ENCODE peak calls at places on chromosome 11, in seven cellular contexts. One of them, this sample, is unnamed.

GRCh38 chr11:86167499-86168161 is 76.9 kb upstream of the EED start:
- DNase-seq in fibroblast of the aortic adventitia: peak
- DNase-seq in SJSA1: no peak
- DNase-seq in thyroid gland: no peak
- DNase-seq in NCI-H1092 treated with DMSO at 0.1 percent for 48 hours: no peak
- DNase-seq in stimulated activated CD4-positive, alpha-beta T cell treated with anti-CD3 and anti-CD28 coated beads, Interleukin-1b, Interleukin-23, amount 100 ng/mL, for 24 hours: no peak
- DNase-seq in midbrain: no peak
- DNase-seq in this sample: no peak

GRCh38 chr11:69311767-69312385 is 17.9 kb downstream of the MYEOV start:
- DNase-seq in midbrain: no peak
- DNase-seq in NCI-H1092 treated with DMSO at 0.1 percent for 48 hours: peak
- DNase-seq in fibroblast of the aortic adventitia: no peak
- DNase-seq in SJSA1: peak
- DNase-seq in thyroid gland: no peak
- DNase-seq in stimulated activated CD4-positive, alpha-beta T cell treated with anti-CD3 and anti-CD28 coated beads, Interleukin-1b, Interleukin-23, amount 100 ng/mL, for 24 hours: no peak
- DNase-seq in this sample: no peak

GRCh38 chr11:63635762-63636465 is 21.7 kb upstream of the PLAAT3 start:
- DNase-seq in thyroid gland: peak
- DNase-seq in stimulated activated CD4-positive, alpha-beta T cell treated with anti-CD3 and anti-CD28 coated beads, Interleukin-1b, Interleukin-23, amount 100 ng/mL, for 24 hours: peak
- DNase-seq in NCI-H1092 treated with DMSO at 0.1 percent for 48 hours: peak
- DNase-seq in midbrain: peak
- DNase-seq in fibroblast of the aortic adventitia: peak
- DNase-seq in SJSA1: peak
- DNase-seq in this sample: peak

GRCh38 chr11:35354644-35355043 is 64.7 kb downstream of the SLC1A2 start:
- DNase-seq in thyroid gland: no peak
- DNase-seq in fibroblast of the aortic adventitia: no peak
- DNase-seq in NCI-H1092 treated with DMSO at 0.1 percent for 48 hours: no peak
- DNase-seq in stimulated activated CD4-positive, alpha-beta T cell treated with anti-CD3 and anti-CD28 coated beads, Interleukin-1b, Interleukin-23, amount 100 ng/mL, for 24 hours: no peak
- DNase-seq in midbrain: no peak
- DNase-seq in SJSA1: no peak
- DNase-seq in this sample: no peak

GRCh38 chr11:10400856-10401255 is 54.2 kb upstream of the AMPD3 start:
- DNase-seq in NCI-H1092 treated with DMSO at 0.1 percent for 48 hours: no peak
- DNase-seq in stimulated activated CD4-positive, alpha-beta T cell treated with anti-CD3 and anti-CD28 coated beads, Interleukin-1b, Interleukin-23, amount 100 ng/mL, for 24 hours: no peak
- DNase-seq in midbrain: no peak
- DNase-seq in fibroblast of the aortic adventitia: no peak
- DNase-seq in SJSA1: no peak
- DNase-seq in thyroid gland: no peak
- DNase-seq in this sample: no peak

GRCh38 chr11:102468636-102469195 is 16.2 kb upstream of the TMEM123 start:
- DNase-seq in fibroblast of the aortic adventitia: no peak
- DNase-seq in NCI-H1092 treated with DMSO at 0.1 percent for 48 hours: no peak
- DNase-seq in thyroid gland: no peak
- DNase-seq in SJSA1: no peak
- DNase-seq in stimulated activated CD4-positive, alpha-beta T cell treated with anti-CD3 and anti-CD28 coated beads, Interleukin-1b, Interleukin-23, amount 100 ng/mL, for 24 hours: no peak
- DNase-seq in midbrain: no peak
- DNase-seq in this sample: no peak

GRCh38 chr11:5618807-5619206 is 6.0 kb upstream of the TRIM34 start:
- DNase-seq in thyroid gland: no peak
- DNase-seq in midbrain: no peak
- DNase-seq in stimulated activated CD4-positive, alpha-beta T cell treated with anti-CD3 and anti-CD28 coated beads, Interleukin-1b, Interleukin-23, amount 100 ng/mL, for 24 hours: no peak
- DNase-seq in fibroblast of the aortic adventitia: peak
- DNase-seq in SJSA1: no peak
- DNase-seq in NCI-H1092 treated with DMSO at 0.1 percent for 48 hours: no peak
- DNase-seq in this sample: no peak

GRCh38 chr11:128240546-128240945 is 346.8 kb downstream of the ETS1 start:
- DNase-seq in thyroid gland: no peak
- DNase-seq in fibroblast of the aortic adventitia: peak
- DNase-seq in midbrain: no peak
- DNase-seq in SJSA1: no peak
- DNase-seq in stimulated activated CD4-positive, alpha-beta T cell treated with anti-CD3 and anti-CD28 coated beads, Interleukin-1b, Interleukin-23, amount 100 ng/mL, for 24 hours: no peak
- DNase-seq in NCI-H1092 treated with DMSO at 0.1 percent for 48 hours: no peak
- DNase-seq in this sample: no peak

GRCh38 chr11:1128333-1129142 is 29.2 kb upstream of the MUC5AC start:
- DNase-seq in SJSA1: no peak
- DNase-seq in NCI-H1092 treated with DMSO at 0.1 percent for 48 hours: no peak
- DNase-seq in stimulated activated CD4-positive, alpha-beta T cell treated with anti-CD3 and anti-CD28 coated beads, Interleukin-1b, Interleukin-23, amount 100 ng/mL, for 24 hours: no peak
- DNase-seq in thyroid gland: no peak
- DNase-seq in midbrain: no peak
- DNase-seq in fibroblast of the aortic adventitia: no peak
- DNase-seq in this sample: no peak

GRCh38 chr11:128904872-128905344 is 13.8 kb downstream of the KCNJ5 start:
- DNase-seq in thyroid gland: peak
- DNase-seq in midbrain: no peak
- DNase-seq in stimulated activated CD4-positive, alpha-beta T cell treated with anti-CD3 and anti-CD28 coated beads, Interleukin-1b, Interleukin-23, amount 100 ng/mL, for 24 hours: no peak
- DNase-seq in NCI-H1092 treated with DMSO at 0.1 percent for 48 hours: no peak
- DNase-seq in SJSA1: peak
- DNase-seq in fibroblast of the aortic adventitia: peak
- DNase-seq in this sample: no peak

GRCh38 chr11:95563173-95563572 is 226.4 kb downstream of the FAM76B start:
- DNase-seq in thyroid gland: no peak
- DNase-seq in midbrain: no peak
- DNase-seq in SJSA1: no peak
- DNase-seq in stimulated activated CD4-positive, alpha-beta T cell treated with anti-CD3 and anti-CD28 coated beads, Interleukin-1b, Interleukin-23, amount 100 ng/mL, for 24 hours: no peak
- DNase-seq in fibroblast of the aortic adventitia: peak
- DNase-seq in NCI-H1092 treated with DMSO at 0.1 percent for 48 hours: no peak
- DNase-seq in this sample: no peak

GRCh38 chr11:86811637-86812321 is 11.4 kb downstream of the PRSS23 start:
- DNase-seq in fibroblast of the aortic adventitia: peak
- DNase-seq in midbrain: no peak
- DNase-seq in NCI-H1092 treated with DMSO at 0.1 percent for 48 hours: no peak
- DNase-seq in stimulated activated CD4-positive, alpha-beta T cell treated with anti-CD3 and anti-CD28 coated beads, Interleukin-1b, Interleukin-23, amount 100 ng/mL, for 24 hours: no peak
- DNase-seq in thyroid gland: no peak
- DNase-seq in SJSA1: no peak
- DNase-seq in this sample: no peak

GRCh38 chr11:61297741-61298140 is 2.6 kb upstream of the VWCE start:
- DNase-seq in NCI-H1092 treated with DMSO at 0.1 percent for 48 hours: no peak
- DNase-seq in stimulated activated CD4-positive, alpha-beta T cell treated with anti-CD3 and anti-CD28 coated beads, Interleukin-1b, Interleukin-23, amount 100 ng/mL, for 24 hours: no peak
- DNase-seq in midbrain: peak
- DNase-seq in thyroid gland: no peak
- DNase-seq in SJSA1: peak
- DNase-seq in fibroblast of the aortic adventitia: peak
- DNase-seq in this sample: peak

GRCh38 chr11:133955091-133955846 is 1.5 kb downstream of the IGSF9B start:
- DNase-seq in thyroid gland: peak
- DNase-seq in stimulated activated CD4-positive, alpha-beta T cell treated with anti-CD3 and anti-CD28 coated beads, Interleukin-1b, Interleukin-23, amount 100 ng/mL, for 24 hours: no peak
- DNase-seq in midbrain: no peak
- DNase-seq in fibroblast of the aortic adventitia: no peak
- DNase-seq in SJSA1: no peak
- DNase-seq in NCI-H1092 treated with DMSO at 0.1 percent for 48 hours: peak
- DNase-seq in this sample: no peak

GRCh38 chr11:119357069-119357468 is 10.6 kb upstream of the MFRP start:
- DNase-seq in midbrain: no peak
- DNase-seq in thyroid gland: no peak
- DNase-seq in fibroblast of the aortic adventitia: no peak
- DNase-seq in SJSA1: no peak
- DNase-seq in stimulated activated CD4-positive, alpha-beta T cell treated with anti-CD3 and anti-CD28 coated beads, Interleukin-1b, Interleukin-23, amount 100 ng/mL, for 24 hours: no peak
- DNase-seq in NCI-H1092 treated with DMSO at 0.1 percent for 48 hours: no peak
- DNase-seq in this sample: no peak

GRCh38 chr11:66543263-66544107 is 2.4 kb downstream of the ZDHHC24 start:
- DNase-seq in thyroid gland: peak
- DNase-seq in midbrain: no peak
- DNase-seq in SJSA1: no peak
- DNase-seq in NCI-H1092 treated with DMSO at 0.1 percent for 48 hours: no peak
- DNase-seq in fibroblast of the aortic adventitia: peak
- DNase-seq in stimulated activated CD4-positive, alpha-beta T cell treated with anti-CD3 and anti-CD28 coated beads, Interleukin-1b, Interleukin-23, amount 100 ng/mL, for 24 hours: no peak
- DNase-seq in this sample: no peak

GRCh38 chr11:113177596-113178115 is 136.7 kb upstream of the TTC12 start:
- DNase-seq in NCI-H1092 treated with DMSO at 0.1 percent for 48 hours: no peak
- DNase-seq in stimulated activated CD4-positive, alpha-beta T cell treated with anti-CD3 and anti-CD28 coated beads, Interleukin-1b, Interleukin-23, amount 100 ng/mL, for 24 hours: no peak
- DNase-seq in midbrain: no peak
- DNase-seq in fibroblast of the aortic adventitia: no peak
- DNase-seq in thyroid gland: no peak
- DNase-seq in SJSA1: no peak
- DNase-seq in this sample: no peak

GRCh38 chr11:35359321-35360058 is 59.9 kb downstream of the SLC1A2 start:
- DNase-seq in fibroblast of the aortic adventitia: peak
- DNase-seq in stimulated activated CD4-positive, alpha-beta T cell treated with anti-CD3 and anti-CD28 coated beads, Interleukin-1b, Interleukin-23, amount 100 ng/mL, for 24 hours: no peak
- DNase-seq in midbrain: no peak
- DNase-seq in NCI-H1092 treated with DMSO at 0.1 percent for 48 hours: no peak
- DNase-seq in thyroid gland: no peak
- DNase-seq in SJSA1: no peak
- DNase-seq in this sample: no peak

GRCh38 chr11:94706211-94706610 is 61.9 kb upstream of the AMOTL1 start:
- DNase-seq in SJSA1: no peak
- DNase-seq in midbrain: no peak
- DNase-seq in thyroid gland: no peak
- DNase-seq in NCI-H1092 treated with DMSO at 0.1 percent for 48 hours: no peak
- DNase-seq in fibroblast of the aortic adventitia: peak
- DNase-seq in stimulated activated CD4-positive, alpha-beta T cell treated with anti-CD3 and anti-CD28 coated beads, Interleukin-1b, Interleukin-23, amount 100 ng/mL, for 24 hours: no peak
- DNase-seq in this sample: no peak

GRCh38 chr11:116694815-116695590 is 77.8 kb downstream of the BUD13 start:
- DNase-seq in SJSA1: no peak
- DNase-seq in stimulated activated CD4-positive, alpha-beta T cell treated with anti-CD3 and anti-CD28 coated beads, Interleukin-1b, Interleukin-23, amount 100 ng/mL, for 24 hours: no peak
- DNase-seq in NCI-H1092 treated with DMSO at 0.1 percent for 48 hours: no peak
- DNase-seq in fibroblast of the aortic adventitia: no peak
- DNase-seq in thyroid gland: no peak
- DNase-seq in midbrain: no peak
- DNase-seq in this sample: no peak

GRCh38 chr11:125903753-125904659 is at the start of gene DDX25:
- DNase-seq in thyroid gland: peak
- DNase-seq in SJSA1: no peak
- DNase-seq in NCI-H1092 treated with DMSO at 0.1 percent for 48 hours: peak
- DNase-seq in fibroblast of the aortic adventitia: no peak
- DNase-seq in midbrain: peak
- DNase-seq in stimulated activated CD4-positive, alpha-beta T cell treated with anti-CD3 and anti-CD28 coated beads, Interleukin-1b, Interleukin-23, amount 100 ng/mL, for 24 hours: no peak
- DNase-seq in this sample: peak

GRCh38 chr11:45993438-45994064 is 71.1 kb downstream of the LARGE2 start:
- DNase-seq in stimulated activated CD4-positive, alpha-beta T cell treated with anti-CD3 and anti-CD28 coated beads, Interleukin-1b, Interleukin-23, amount 100 ng/mL, for 24 hours: no peak
- DNase-seq in SJSA1: no peak
- DNase-seq in fibroblast of the aortic adventitia: peak
- DNase-seq in thyroid gland: peak
- DNase-seq in NCI-H1092 treated with DMSO at 0.1 percent for 48 hours: no peak
- DNase-seq in midbrain: peak
- DNase-seq in this sample: peak